ENCODE peak calls at places on chromosomes 11 and 22, in six cellular contexts. O is HepG2, W is GM23338, B is mesenchymal stem cell, S is PC-3, N is neuronal stem cell. A is an unnamed sample.

GRCh38 chr11:92837595-92837994 is 131.9 kb upstream of the MTNR1B start:
- DNase-seq in O (no peak), W (no peak), B (no peak), S (peak; percentile 22), N (no peak), A (no peak)

GRCh38 chr11:126594921-126595367 is 239.5 kb downstream of the ST3GAL4 start:
- DNase-seq in O (no peak), W (no peak), B (no peak), S (no peak), N (no peak), A (no peak)

GRCh38 chr11:102709211-102709980 is 3.8 kb upstream of the MMP27 start:
- DNase-seq in O (no peak), W (no peak), B (peak; percentile 75), S (no peak), N (no peak), A (no peak)

GRCh38 chr11:117607449-117607848 is 189.6 kb downstream of the DSCAML1 start:
- DNase-seq in O (no peak), W (no peak), B (no peak), S (no peak), N (no peak), A (no peak)

GRCh38 chr11:88521354-88522310 is 184.1 kb upstream of the CTSC start:
- DNase-seq in O (no peak), W (peak; percentile 31), B (peak; percentile 42), S (no peak), N (no peak), A (no peak)

GRCh38 chr11:13384837-13385417 is 78.1 kb downstream of the BTBD10 start:
- DNase-seq in O (peak; percentile 25), W (peak; percentile 80), B (peak; percentile 56), S (peak; percentile 52), N (peak; percentile 23), A (peak; percentile 7)

GRCh38 chr11:3971756-3972404 is 116.4 kb downstream of the STIM1 start:
- DNase-seq in O (no peak), W (no peak), B (peak; percentile 53), S (peak; percentile 7), N (no peak), A (no peak)

GRCh38 chr22:31284241-31284745 is 8.0 kb downstream of the PIK3IP1 start:
- DNase-seq in O (peak; percentile 34), W (no peak), B (no peak), S (no peak), N (no peak), A (no peak)

GRCh38 chr22:26650722-26651421 is 6.5 kb upstream of the MIAT start:
- DNase-seq in O (no peak), W (no peak), B (no peak), S (no peak), N (no peak), A (no peak)

GRCh38 chr11:44792171-44792570 is 65.4 kb downstream of the TSPAN18 start:
- DNase-seq in O (no peak), W (no peak), B (no peak), S (no peak), N (no peak), A (no peak)

GRCh38 chr22:41939981-41940852 is 6.7 kb downstream of the CENPM start:
- DNase-seq in O (no peak), W (peak; percentile 34), B (peak; percentile 29), S (no peak), N (no peak), A (no peak)

GRCh38 chr11:60921259-60921658 is 3.0 kb upstream of the TMEM132A start:
- DNase-seq in O (no peak), W (no peak), B (no peak), S (no peak), N (no peak), A (no peak)

GRCh38 chr11:60918251-60918940 is 4.4 kb downstream of the TMEM109 start:
- DNase-seq in O (no peak), W (no peak), B (no peak), S (no peak), N (no peak), A (no peak)

GRCh38 chr11:60918941-60919275 is 5.0 kb downstream of the TMEM109 start:
- DNase-seq in O (no peak), W (no peak), B (peak; percentile 61), S (peak; percentile 40), N (no peak), A (no peak)

GRCh38 chr11:60919956-60920355 is 4.3 kb upstream of the TMEM132A start:
- DNase-seq in O (no peak), W (peak; percentile 11), B (no peak), S (no peak), N (no peak), A (no peak)

DNA sequence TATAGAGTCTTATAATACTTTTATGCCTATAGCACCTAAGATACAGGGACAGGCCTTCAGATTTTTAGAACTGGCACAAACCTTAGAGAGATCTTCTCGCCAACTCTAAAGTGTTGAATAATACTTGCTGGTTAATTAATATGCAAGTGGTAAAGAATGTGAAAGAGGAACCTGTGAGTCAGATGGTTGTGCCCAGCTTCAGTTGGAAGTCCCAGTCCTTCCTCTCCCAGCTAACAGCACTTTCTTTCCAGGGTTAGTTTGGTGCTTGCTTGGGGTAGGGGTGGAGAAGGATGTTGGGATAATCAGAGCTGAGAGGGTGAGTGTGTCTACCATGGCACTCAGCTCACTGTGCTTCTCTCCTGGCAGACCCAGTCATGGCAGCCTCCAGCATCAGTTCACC is 4.9 kb upstream of the TMEM132A start:
- DNase-seq in O (no peak), W (no peak), B (no peak), S (no peak), N (no peak), A (no peak)
- H3K4me1 ChIP-seq in O (peaks cover 23% of the 10 kb centered on the region), W (peaks cover 21% of the 10 kb centered on the region), B (peaks cover 25% of the 10 kb centered on the region), S (peaks cover 38% of the 10 kb centered on the region), N (peaks cover 12% of the 10 kb centered on the region), A (peaks cover 53% of the 10 kb centered on the region)

GRCh38 chr11:114074546-114075342 is 15.2 kb downstream of the ZBTB16 start:
- DNase-seq in O (no peak), W (no peak), B (no peak), S (no peak), N (no peak), A (no peak)

GRCh38 chr11:114077482-114078305 is 18.2 kb downstream of the ZBTB16 start:
- DNase-seq in O (no peak), W (no peak), B (no peak), S (no peak), N (no peak), A (no peak)

GRCh38 chr11:114076974-114077373 is 17.5 kb downstream of the ZBTB16 start:
- DNase-seq in O (no peak), W (no peak), B (peak; percentile 63), S (no peak), N (no peak), A (no peak)

GRCh38 chr11:114075343-114075610 is 15.8 kb downstream of the ZBTB16 start:
- DNase-seq in O (no peak), W (no peak), B (no peak), S (no peak), N (no peak), A (no peak)

GRCh38 chr11:114075891-114076441 is 16.5 kb downstream of the ZBTB16 start:
- DNase-seq in O (peak; percentile 15), W (peak; percentile 88), B (peak; percentile 93), S (peak; percentile 51), N (peak; percentile 32), A (no peak)
- H2AFZ ChIP-seq in O (no peak overlapping the region), W (no peak overlapping the region), B (no peak overlapping the region), S (no peak overlapping the region), N (no peak overlapping the region), A (no peak overlapping the region)

GRCh38 chr11:72716291-72716690 is 35.9 kb downstream of the ARAP1 start:
- DNase-seq in O (no peak), W (no peak), B (peak; percentile 24), S (no peak), N (no peak), A (no peak)

GRCh38 chr11:72719551-72719950 is 32.7 kb downstream of the ARAP1 start:
- DNase-seq in O (no peak), W (no peak), B (no peak), S (no peak), N (no peak), A (no peak)

GRCh38 chr11:72719144-72719543 is 33.1 kb downstream of the ARAP1 start:
- DNase-seq in O (no peak), W (no peak), B (peak; percentile 70), S (no peak), N (no peak), A (no peak)

GRCh38 chr11:72718101-72718501 is 34.1 kb downstream of the ARAP1 start:
- DNase-seq in O (no peak), W (no peak), B (no peak), S (no peak), N (no peak), A (no peak)

GRCh38 chr11:72716788-72717435 is 35.3 kb downstream of the ARAP1 start:
- DNase-seq in O (no peak), W (no peak), B (no peak), S (no peak), N (no peak), A (no peak)
- H3K4me1 ChIP-seq in O (no peaks in the 10 kb centered on the region), W (no peaks in the 10 kb centered on the region), B (peaks cover 52% of the 10 kb centered on the region), S (peaks cover 12% of the 10 kb centered on the region), N (peaks cover 36% of the 10 kb centered on the region), A (peaks cover 35% of the 10 kb centered on the region)

GRCh38 chr11:46719048-46719542 is at the start of gene F2:
- DNase-seq in O (peak; percentile 96), W (no peak), B (no peak), S (no peak), N (no peak), A (no peak)
- H2AFZ ChIP-seq in O (no peak within 1 kb of the TSS), W (peak within 1 kb of the TSS; percentile 52), B (peak within 1 kb of the TSS; percentile 65), S (peak within 1 kb of the TSS; percentile 63), N (peak within 1 kb of the TSS; percentile 89), A (peak within 1 kb of the TSS; percentile 86)

DNA sequence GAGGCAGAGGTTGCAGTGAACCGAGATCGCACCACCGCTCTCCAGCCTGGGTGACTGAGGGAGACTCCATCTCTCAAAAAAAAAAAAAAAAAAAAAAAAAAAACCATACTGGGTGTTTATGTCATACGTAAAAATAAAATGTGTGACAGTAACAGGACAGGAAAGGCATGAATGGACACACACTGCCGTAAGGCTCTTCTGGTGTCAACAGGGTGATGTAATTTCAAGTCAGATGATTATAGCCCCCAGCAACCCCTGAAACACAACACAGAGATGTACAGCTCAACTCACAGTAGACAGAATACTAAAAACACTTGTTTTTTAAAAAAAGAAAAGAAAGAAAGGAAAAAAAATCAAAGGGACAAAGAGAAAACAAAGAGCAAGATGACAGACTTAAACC is 22.2 kb downstream of the SBF1 start:
- DNase-seq in O (no peak), W (no peak), B (no peak), S (no peak), N (no peak), A (no peak)
- H3K4me1 ChIP-seq in O (no peaks in the 10 kb centered on the region), W (no peaks in the 10 kb centered on the region), B (no peaks in the 10 kb centered on the region), S (no peaks in the 10 kb centered on the region), N (no peaks in the 10 kb centered on the region), A (no peaks in the 10 kb centered on the region)

A was measured in keratinocyte.